ENCODE peak calls at places on chromosomes 6 and 20, in five cellular contexts. A is cardiac muscle cell; B is activated CD4-positive, alpha-beta T cell treated with anti-CD3 and anti-CD28 coated beads, Interleukin-2, amount 50 U/mL, for 24 hours; W is cardiac fibroblast; D is stimulated activated CD4-positive, alpha-beta T cell treated with anti-CD3 and anti-CD28 coated beads, TNF-alpha, amount 100 ng/mL, for 4 hours. O is an unnamed sample.

GRCh38 chr6:30061766-30062458 is 847 bp downstream of the POLR1H start:
- DNase-seq in B (peak; percentile 31), A (no peak), W (peak; percentile 39), D (no peak), O (peak; percentile 34)

GRCh38 chr6:140684776-140685550 is 1310.5 kb upstream of the CITED2 start:
- DNase-seq in D (no peak), A (no peak), W (peak; percentile 43), B (no peak), O (no peak)

GRCh38 chr6:1278057-1278720 is 33.7 kb upstream of the FOXQ1 start:
- DNase-seq in A (no peak), B (no peak), D (no peak), W (no peak), O (peak; percentile 36)

GRCh38 chr6:28880894-28881780 is 42.6 kb downstream of the TRIM27 start:
- DNase-seq in D (peak; percentile 45), A (peak; percentile 66), B (peak; percentile 67), W (peak; percentile 80), O (peak; percentile 69)

GRCh38 chr6:32664827-32665362 is 1.6 kb downstream of the HLA-DQB1 start:
- DNase-seq in W (no peak), B (peak; percentile 14), D (peak; percentile 7), A (peak; percentile 41), O (no peak)

GRCh38 chr20:32871622-32872160 is 13.0 kb downstream of the EFCAB8 start:
- DNase-seq in W (no peak), D (no peak), B (no peak), A (no peak), O (no peak)

GRCh38 chr6:81166770-81167169 is 585.7 kb downstream of the TENT5A start:
- DNase-seq in B (no peak), A (no peak), W (peak; percentile 30), D (no peak), O (no peak)

GRCh38 chr6:17972978-17973622 is 14.3 kb downstream of the KIF13A start:
- DNase-seq in B (no peak), D (no peak), W (peak; percentile 54), A (peak; percentile 90), O (no peak)

GRCh38 chr20:18541741-18542140 is 25.5 kb upstream of the SMIM26 start:
- DNase-seq in B (no peak), A (no peak), W (no peak), D (no peak), O (no peak)

GRCh38 chr6:84768442-84769174 is 4.2 kb upstream of the TBX18 start:
- DNase-seq in A (no peak), W (peak; percentile 71), B (no peak), D (no peak), O (no peak)

GRCh38 chr20:23268792-23269354 is 81.7 kb upstream of the NXT1 start:
- DNase-seq in A (no peak), D (no peak), B (no peak), W (no peak), O (no peak)

GRCh38 chr20:61803416-61803902 is 262.2 kb downstream of the TAF4 start:
- DNase-seq in W (no peak), A (no peak), D (no peak), B (no peak), O (no peak)

GRCh38 chr6:87074051-87074711 is 20.7 kb downstream of the CGA start:
- DNase-seq in A (no peak), W (no peak), B (no peak), D (no peak), O (no peak)

GRCh38 chr20:48931527-48932374 is 10.2 kb downstream of the ARFGEF2 start:
- DNase-seq in D (no peak), W (no peak), A (no peak), B (no peak), O (no peak)

GRCh38 chr6:46325561-46326525 is 155.1 kb upstream of the ENPP5 start:
- DNase-seq in W (peak; percentile 37), D (no peak), A (peak; percentile 10), B (no peak), O (no peak)

GRCh38 chr20:51715873-51716215 is 52.3 kb downstream of the ATP9A start:
- DNase-seq in B (no peak), W (no peak), A (no peak), D (no peak), O (no peak)

GRCh38 chr20:44810391-44811149 is at the start of gene RIMS4:
- DNase-seq in B (no peak), W (no peak), A (peak; percentile 79), D (no peak), O (peak; percentile 45)

GRCh38 chr20:48657426-48658197 is 170.2 kb downstream of the PREX1 start:
- DNase-seq in W (peak; percentile 83), D (peak; percentile 34), A (peak; percentile 83), B (peak; percentile 65), O (peak; percentile 95)

GRCh38 chr6:157099912-157100593 is 223.3 kb downstream of the TMEM242 start:
- DNase-seq in A (no peak), D (peak; percentile 8), B (peak; percentile 72), W (peak; percentile 73), O (no peak)

GRCh38 chr6:26224940-26225847 is 138.0 kb downstream of the HFE start:
- DNase-seq in B (no peak), A (peak; percentile 90), W (peak; percentile 93), D (no peak), O (peak; percentile 34)

GRCh38 chr6:117907600-117908245 is 659 bp downstream of the SLC35F1 start:
- DNase-seq in D (no peak), B (no peak), W (no peak), A (peak; percentile 58), O (no peak)

GRCh38 chr20:57882451-57883161 is 172.8 kb upstream of the PMEPA1 start:
- DNase-seq in D (no peak), B (no peak), W (no peak), A (no peak), O (no peak)

GRCh38 chr6:7997311-7997710 is 66.9 kb downstream of the BLOC1S5 start:
- DNase-seq in B (no peak), D (no peak), A (no peak), W (no peak), O (no peak)

GRCh38 chr6:113599444-113599843 is 257.7 kb upstream of the MARCKS start:
- DNase-seq in A (no peak), W (peak; percentile 55), D (no peak), B (no peak), O (no peak)

GRCh38 chr6:150417899-150418824 is 49.4 kb downstream of the IYD start:
- DNase-seq in B (peak; percentile 18), D (no peak), A (peak; percentile 80), W (peak; percentile 86), O (peak; percentile 74)

GRCh38 chr6:46407246-46407645 is 84.0 kb downstream of the RCAN2 start:
- DNase-seq in B (no peak), A (no peak), W (peak; percentile 7), D (no peak), O (no peak)

GRCh38 chr6:139983555-139984276 is 609.3 kb upstream of the CITED2 start:
- DNase-seq in W (peak; percentile 82), A (no peak), D (no peak), B (no peak), O (no peak)

GRCh38 chr20:55977723-55978481 is 27.4 kb downstream of the CBLN4 start:
- DNase-seq in W (no peak), B (no peak), D (no peak), A (no peak), O (no peak)

GRCh38 chr6:117389227-117390057 is 36.3 kb downstream of the ROS1 start:
- DNase-seq in D (no peak), A (no peak), B (no peak), W (no peak), O (no peak)

GRCh38 chr20:17910828-17911294 is 57.7 kb downstream of the SNX5 start:
- DNase-seq in W (peak; percentile 96), A (no peak), D (no peak), B (no peak), O (no peak)

GRCh38 chr6:157224178-157224956 is 99.0 kb downstream of the TMEM242 start:
- DNase-seq in A (no peak), D (no peak), W (no peak), B (no peak), O (no peak)